ENCODE peak calls at places on chromosomes 3 and 15, in eight cellular contexts. D is AG20443; X is WERI-Rb-1; S is mesendoderm; J is activated CD4-positive, alpha-beta T cell treated with anti-CD3 and anti-CD28 coated beads for 48 hours; C is left colon; T is stomach; E is effector memory CD4-positive, alpha-beta T cell. M is an unnamed sample.

GRCh38 chr3:4309476-4310121 is 6.4 kb downstream of the SETMAR start:
- DNase-seq in D (no peak), X (no peak), S (no peak), J (no peak), C (no peak), T (no peak), E (no peak), M (no peak)

GRCh38 chr15:55588818-55589122 is 625 bp upstream of the PYGO1 start:
- DNase-seq in D (no peak), X (no peak), S (no peak), J (no peak), C (no peak), T (no peak), E (no peak), M (no peak)

GRCh38 chr3:72234394-72234793 is 449.4 kb upstream of the PROK2 start:
- DNase-seq in D (peak; percentile 94), X (no peak), S (no peak), J (no peak), C (no peak), T (no peak), E (no peak), M (no peak)

GRCh38 chr3:23232016-23232415 is 28.9 kb downstream of the UBE2E2 start:
- DNase-seq in D (peak; percentile 17), X (no peak), S (no peak), J (no peak), C (no peak), T (no peak), E (no peak), M (no peak)

GRCh38 chr15:101293122-101293521 is 1.9 kb downstream of the SNRPA1 start:
- DNase-seq in D (no peak), X (no peak), S (no peak), J (no peak), C (no peak), T (no peak), E (no peak), M (no peak)

GRCh38 chr15:78981532-78982313 is 36.9 kb upstream of the CTSH start:
- DNase-seq in D (no peak), X (no peak), S (no peak), J (no peak), C (no peak), T (no peak), E (no peak), M (no peak)

GRCh38 chr3:194203482-194204035 is 67.6 kb downstream of the HES1 start:
- DNase-seq in D (no peak), X (no peak), S (peak; percentile 23), J (peak; percentile 34), C (no peak), T (no peak), E (no peak), M (no peak)

GRCh38 chr3:89113344-89113743 is 5.9 kb downstream of the EPHA3 start:
- DNase-seq in D (no peak), X (no peak), S (no peak), J (no peak), C (no peak), T (no peak), E (no peak), M (no peak)

GRCh38 chr3:56137406-56137805 is 330.9 kb downstream of the ERC2 start:
- DNase-seq in D (no peak), X (no peak), S (no peak), J (no peak), C (no peak), T (no peak), E (no peak), M (no peak)

GRCh38 chr3:3109407-3110298 is 521 bp downstream of the IL5RA start:
- DNase-seq in D (no peak), X (no peak), S (no peak), J (no peak), C (no peak), T (no peak), E (no peak), M (no peak)

GRCh38 chr15:39789736-39790135 is 7.1 kb upstream of the FSIP1 start:
- DNase-seq in D (no peak), X (no peak), S (no peak), J (no peak), C (no peak), T (no peak), E (no peak), M (no peak)

GRCh38 chr15:61033319-61033718 is 195.8 kb downstream of the RORA start:
- DNase-seq in D (no peak), X (no peak), S (peak; percentile 52), J (no peak), C (no peak), T (no peak), E (no peak), M (no peak)

GRCh38 chr3:60325610-60326181 is 925.6 kb downstream of the FHIT start:
- DNase-seq in D (no peak), X (no peak), S (no peak), J (no peak), C (peak; percentile 27), T (no peak), E (no peak), M (no peak)

GRCh38 chr15:75583689-75584088 is 4.6 kb upstream of the PTPN9 start:
- DNase-seq in D (no peak), X (peak; percentile 18), S (no peak), J (no peak), C (no peak), T (no peak), E (no peak), M (no peak)

GRCh38 chr3:194142156-194142910 is 6.4 kb downstream of the HES1 start:
- DNase-seq in D (no peak), X (no peak), S (peak; percentile 36), J (no peak), C (no peak), T (no peak), E (no peak), M (no peak)

M was measured in pancreas.